ENCODE peak calls at places on chromosomes 3 and 15, in eight cellular contexts. Y is NCI-H1092 treated with DMSO at 0.1 percent for 48 hours; B is stimulated activated naive CD8-positive, alpha-beta T cell treated with anti-CD3 and anti-CD28 coated beads, Interleukin-15, Interleukin-2, amounts not matched to agents 100 U/mL and 50 U/mL, for 24 hours; W is activated CD4-positive, CD25-positive, alpha-beta regulatory T cell treated with anti-CD3 and anti-CD28 coated beads, Interleukin-2, amount 50 U/mL, for 72 hours; O is GM12865; A is T-helper 2 cell; G is activated CD8-positive, alpha-beta memory T cell treated with anti-CD3 and anti-CD28 coated beads, Interleukin-2, amount 50 U/mL, for 4 hours; I is right atrium auricular region. X is an unnamed sample.

GRCh38 chr3:46372492-46373359 is 2.0 kb downstream of the CCR5 start:
- DNase-seq in O (peak), Y (no peak), W (no peak), G (no peak), I (no peak), B (no peak), A (no peak), X (peak)

GRCh38 chr3:138673641-138674040 is 65.1 kb downstream of the FAIM start:
- DNase-seq in Y (no peak), I (no peak), W (no peak), G (no peak), B (no peak), O (no peak), A (no peak), X (no peak)

GRCh38 chr3:90062631-90063200 is 955.3 kb downstream of the EPHA3 start:
- DNase-seq in A (no peak), G (no peak), I (no peak), W (no peak), Y (no peak), B (no peak), O (no peak), X (no peak)

GRCh38 chr3:165343185-165343584 is 147.0 kb upstream of the SLITRK3 start:
- DNase-seq in Y (no peak), I (no peak), B (no peak), W (no peak), A (no peak), G (no peak), O (no peak), X (no peak)

GRCh38 chr3:105429034-105429762 is 62.5 kb downstream of the ALCAM start:
- DNase-seq in O (no peak), B (no peak), Y (peak), I (no peak), G (no peak), A (no peak), W (no peak), X (no peak)

GRCh38 chr15:38961886-38962285 is 397.3 kb upstream of the RASGRP1 start:
- DNase-seq in W (no peak), B (no peak), O (no peak), G (no peak), A (no peak), I (no peak), Y (no peak), X (no peak)

GRCh38 chr15:35289029-35289617 is 204.0 kb upstream of the NANOGP8 start:
- DNase-seq in W (no peak), A (no peak), B (no peak), I (no peak), Y (peak), G (no peak), O (peak), X (peak)

GRCh38 chr15:70269991-70270751 is 172.5 kb upstream of the TLE3 start:
- DNase-seq in G (no peak), O (no peak), B (no peak), I (no peak), A (no peak), Y (no peak), W (no peak), X (peak)

GRCh38 chr15:74954515-74954914 is 2.1 kb downstream of the RPP25 start:
- DNase-seq in B (peak), G (no peak), A (no peak), I (no peak), O (no peak), W (no peak), Y (no peak), X (no peak)

GRCh38 chr3:180295811-180296210 is 259.1 kb upstream of the PEX5L start:
- DNase-seq in B (no peak), Y (no peak), O (no peak), I (no peak), W (no peak), G (no peak), A (no peak), X (no peak)

GRCh38 chr3:85567074-85567676 is 608.4 kb downstream of the CADM2 start:
- DNase-seq in I (no peak), Y (peak), O (peak), B (peak), A (no peak), W (peak), G (no peak), X (peak)

GRCh38 chr3:53350652-53351051 is 3.3 kb upstream of the DCP1A start:
- DNase-seq in W (no peak), Y (no peak), G (no peak), A (no peak), I (no peak), O (peak), B (no peak), X (peak)

GRCh38 chr15:89026167-89026566 is 62.1 kb upstream of the ABHD2 start:
- DNase-seq in O (no peak), Y (no peak), B (no peak), G (no peak), W (no peak), I (no peak), A (no peak), X (no peak)

GRCh38 chr3:44918581-44918980 is 44.2 kb downstream of the TGM4 start:
- DNase-seq in W (no peak), I (no peak), B (no peak), Y (no peak), O (no peak), A (no peak), G (no peak), X (no peak)

GRCh38 chr3:20511863-20512262 is 325.9 kb upstream of the SGO1 start:
- DNase-seq in G (no peak), I (no peak), W (no peak), B (no peak), O (peak), Y (peak), A (no peak), X (peak)

GRCh38 chr15:30859091-30859874 is 44.4 kb upstream of the FAN1 start:
- DNase-seq in G (no peak), Y (no peak), O (peak), B (no peak), W (no peak), A (no peak), I (no peak), X (no peak)

GRCh38 chr15:93302080-93302765 is 213.2 kb upstream of the RGMA start:
- DNase-seq in W (no peak), A (no peak), I (no peak), G (no peak), Y (no peak), O (no peak), B (no peak), X (no peak)

GRCh38 chr15:49521802-49522201 is 98.8 kb downstream of the FGF7 start:
- DNase-seq in W (no peak), I (no peak), A (no peak), G (no peak), O (peak), B (no peak), Y (no peak), X (peak)

GRCh38 chr3:71425491-71426071 is 157.9 kb downstream of the FOXP1 start:
- DNase-seq in B (no peak), G (no peak), O (no peak), Y (no peak), W (no peak), A (no peak), I (no peak), X (no peak)

GRCh38 chr3:150497956-150498355 is 48.3 kb downstream of the SERP1 start:
- DNase-seq in Y (no peak), O (no peak), B (no peak), A (no peak), W (no peak), I (no peak), G (no peak), X (no peak)

GRCh38 chr15:90471769-90472168 is 58.0 kb upstream of the CRTC3 start:
- DNase-seq in G (no peak), Y (no peak), O (no peak), I (no peak), W (no peak), A (no peak), B (no peak), X (peak)

GRCh38 chr3:51966941-51967383 is 292 bp downstream of the PCBP4 start:
- DNase-seq in I (no peak), A (no peak), G (no peak), O (no peak), Y (no peak), W (no peak), B (no peak), X (peak)

GRCh38 chr15:92541197-92542190 is 114.1 kb downstream of the FAM174B start:
- DNase-seq in Y (peak), O (no peak), W (no peak), I (no peak), B (no peak), G (no peak), A (no peak), X (peak)

GRCh38 chr3:181313379-181313778 is 323.8 kb upstream of the DNAJC19 start:
- DNase-seq in Y (peak), A (no peak), O (no peak), B (no peak), W (no peak), G (no peak), I (no peak), X (peak)

GRCh38 chr15:29083161-29083560 is 186.5 kb downstream of the NSMCE3 start:
- DNase-seq in B (no peak), Y (no peak), G (no peak), A (no peak), I (no peak), O (no peak), W (no peak), X (no peak)

GRCh38 chr3:129123314-129124060 is 1.9 kb upstream of the RAB43 start:
- DNase-seq in I (no peak), Y (no peak), B (no peak), W (no peak), O (peak), A (peak), G (no peak), X (no peak)

GRCh38 chr3:115922681-115923347 is 299.5 kb downstream of the GAP43 start:
- DNase-seq in B (no peak), O (peak), I (no peak), Y (no peak), W (no peak), A (no peak), G (no peak), X (peak)

GRCh38 chr15:44535509-44536297 is 1.2 kb upstream of the EIF3J start:
- DNase-seq in O (peak), W (peak), I (no peak), B (peak), A (peak), G (peak), Y (no peak), X (no peak)

GRCh38 chr3:33231755-33232465 is 13.3 kb upstream of the SUSD5 start:
- DNase-seq in A (no peak), B (no peak), I (no peak), O (no peak), Y (peak), G (no peak), W (no peak), X (no peak)

GRCh38 chr15:39735120-39735717 is 47.4 kb downstream of the FSIP1 start:
- DNase-seq in O (no peak), I (no peak), B (no peak), Y (no peak), G (no peak), W (no peak), A (no peak), X (no peak)

GRCh38 chr15:88450125-88450798 is 16.9 kb downstream of the MRPL46 start:
- DNase-seq in I (no peak), A (no peak), Y (peak), O (peak), W (peak), G (peak), B (peak), X (peak)

GRCh38 chr3:17057316-17057715 is 172.6 kb downstream of the PLCL2 start:
- DNase-seq in G (no peak), W (no peak), Y (peak), I (no peak), A (no peak), B (no peak), O (no peak), X (no peak)

GRCh38 chr3:183327343-183327742 is 74.3 kb downstream of the B3GNT5 start:
- DNase-seq in O (no peak), G (no peak), Y (no peak), W (no peak), A (no peak), I (no peak), B (no peak), X (no peak)

GRCh38 chr15:68106656-68107055 is 52.5 kb downstream of the PIAS1 start:
- DNase-seq in I (no peak), W (no peak), G (no peak), B (no peak), O (no peak), Y (no peak), A (no peak), X (no peak)

GRCh38 chr15:99928429-99928981 is 195.3 kb upstream of the LYSMD4 start:
- DNase-seq in G (peak), I (peak), Y (peak), B (peak), W (peak), A (peak), O (peak), X (peak)

X was measured in NCI-H2171 treated with DMSO at 0.1 percent for 48 hours.